ENCODE peak calls at places on chromosomes 16 and 17, in seven cellular contexts. R is activated CD4-positive, alpha-beta memory T cell treated with anti-CD3 and anti-CD28 coated beads, Interleukin-2, amount 10 ng/mL, durations not matched to agents 7 days and 5 days; T is pancreas; J is fibroblast of the aortic adventitia; A is LHCN-M2; S is GM19239; E is activated T-cell treated with anti-CD3 and anti-CD28 coated beads for 48 hours. D is an unnamed sample.

GRCh38 chr16:74322301-74322710 is 25.7 kb downstream of the PSMD7 start:
- DNase-seq in R (no peak), T (no peak), J (peak; percentile 35), A (no peak), S (no peak), E (no peak), D (no peak)

GRCh38 chr16:84043486-84044107 is 1.0 kb upstream of the SLC38A8 start:
- DNase-seq in R (no peak), T (no peak), J (no peak), A (no peak), S (no peak), E (no peak), D (no peak)

GRCh38 chr16:74184839-74185238 is 111.8 kb upstream of the PSMD7 start:
- DNase-seq in R (no peak), T (no peak), J (no peak), A (no peak), S (no peak), E (no peak), D (no peak)

GRCh38 chr17:28982191-28982793 is 23.5 kb downstream of the SEZ6 start:
- DNase-seq in R (peak; percentile 67), T (no peak), J (no peak), A (no peak), S (peak; percentile 82), E (peak; percentile 11), D (peak; percentile 62)

GRCh38 chr17:19955099-19955498 is 22.5 kb downstream of the AKAP10 start:
- DNase-seq in R (no peak), T (no peak), J (no peak), A (no peak), S (no peak), E (no peak), D (no peak)

GRCh38 chr16:89034573-89034961 is 57.6 kb upstream of the CBFA2T3 start:
- DNase-seq in R (no peak), T (no peak), J (no peak), A (no peak), S (no peak), E (no peak), D (no peak)

GRCh38 chr17:32907583-32907982 is 20.4 kb upstream of the TMEM98 start:
- DNase-seq in R (no peak), T (no peak), J (no peak), A (no peak), S (no peak), E (no peak), D (no peak)

GRCh38 chr16:85902366-85903155 is 3.6 kb downstream of the IRF8 start:
- DNase-seq in R (peak; percentile 61), T (peak; percentile 59), J (no peak), A (no peak), S (peak; percentile 83), E (peak; percentile 38), D (peak; percentile 86)

GRCh38 chr17:50916708-50917417 is 50.7 kb upstream of the TOB1 start:
- DNase-seq in R (no peak), T (no peak), J (peak; percentile 22), A (peak; percentile 30), S (no peak), E (no peak), D (no peak)